ENCODE peak calls at places on chromosomes 1 and 21, in nine cellular contexts. One of them, this sample, is unnamed.

GRCh38 chr1:245599413-245600174 is 444.8 kb downstream of the KIF26B start:
- DNase-seq in HT1080: peak
- DNase-seq in NCI-H1105: no peak
- DNase-seq in amygdala: no peak
- DNase-seq in EH: peak
- DNase-seq in NCI-H2107: no peak
- DNase-seq in osteocyte: no peak
- DNase-seq in endothelial cell: no peak
- DNase-seq in stimulated activated CD8-positive, alpha-beta memory T cell treated with anti-CD3 and anti-CD28 coated beads, Interleukin-4, amount 100 ng/mL, for 1 hour: no peak
- DNase-seq in this sample: no peak

GRCh38 chr1:171998711-171999110 is 157.4 kb downstream of the DNM3 start:
- DNase-seq in HT1080: peak
- DNase-seq in NCI-H1105: no peak
- DNase-seq in amygdala: no peak
- DNase-seq in EH: peak
- DNase-seq in NCI-H2107: no peak
- DNase-seq in osteocyte: no peak
- DNase-seq in endothelial cell: no peak
- DNase-seq in stimulated activated CD8-positive, alpha-beta memory T cell treated with anti-CD3 and anti-CD28 coated beads, Interleukin-4, amount 100 ng/mL, for 1 hour: no peak
- DNase-seq in this sample: no peak

GRCh38 chr1:184593612-184594011 is 161.0 kb downstream of the EDEM3 start:
- DNase-seq in HT1080: no peak
- DNase-seq in NCI-H1105: no peak
- DNase-seq in amygdala: no peak
- DNase-seq in EH: no peak
- DNase-seq in NCI-H2107: no peak
- DNase-seq in osteocyte: no peak
- DNase-seq in endothelial cell: no peak
- DNase-seq in stimulated activated CD8-positive, alpha-beta memory T cell treated with anti-CD3 and anti-CD28 coated beads, Interleukin-4, amount 100 ng/mL, for 1 hour: no peak
- DNase-seq in this sample: no peak

GRCh38 chr1:232029297-232029696 is 402.7 kb downstream of the DISC1 start:
- DNase-seq in HT1080: no peak
- DNase-seq in NCI-H1105: no peak
- DNase-seq in amygdala: no peak
- DNase-seq in EH: no peak
- DNase-seq in NCI-H2107: no peak
- DNase-seq in osteocyte: no peak
- DNase-seq in endothelial cell: no peak
- DNase-seq in stimulated activated CD8-positive, alpha-beta memory T cell treated with anti-CD3 and anti-CD28 coated beads, Interleukin-4, amount 100 ng/mL, for 1 hour: no peak
- DNase-seq in this sample: no peak

GRCh38 chr1:210405316-210405715 is 76.6 kb downstream of the HHAT start:
- DNase-seq in HT1080: no peak
- DNase-seq in NCI-H1105: no peak
- DNase-seq in amygdala: no peak
- DNase-seq in EH: no peak
- DNase-seq in NCI-H2107: no peak
- DNase-seq in osteocyte: no peak
- DNase-seq in endothelial cell: no peak
- DNase-seq in stimulated activated CD8-positive, alpha-beta memory T cell treated with anti-CD3 and anti-CD28 coated beads, Interleukin-4, amount 100 ng/mL, for 1 hour: no peak
- DNase-seq in this sample: no peak

GRCh38 chr1:245896258-245896657 is 610.8 kb downstream of the SMYD3 start:
- DNase-seq in HT1080: no peak
- DNase-seq in NCI-H1105: no peak
- DNase-seq in amygdala: no peak
- DNase-seq in EH: peak
- DNase-seq in NCI-H2107: no peak
- DNase-seq in osteocyte: no peak
- DNase-seq in endothelial cell: no peak
- DNase-seq in stimulated activated CD8-positive, alpha-beta memory T cell treated with anti-CD3 and anti-CD28 coated beads, Interleukin-4, amount 100 ng/mL, for 1 hour: no peak
- DNase-seq in this sample: no peak

GRCh38 chr1:25123551-25123950 is 108.8 kb downstream of the SYF2 start:
- DNase-seq in HT1080: no peak
- DNase-seq in NCI-H1105: no peak
- DNase-seq in amygdala: no peak
- DNase-seq in EH: peak
- DNase-seq in NCI-H2107: no peak
- DNase-seq in osteocyte: no peak
- DNase-seq in endothelial cell: no peak
- DNase-seq in stimulated activated CD8-positive, alpha-beta memory T cell treated with anti-CD3 and anti-CD28 coated beads, Interleukin-4, amount 100 ng/mL, for 1 hour: no peak
- DNase-seq in this sample: no peak

GRCh38 chr21:29017639-29018237 is 1.4 kb downstream of the RWDD2B start:
- DNase-seq in HT1080: no peak
- DNase-seq in NCI-H1105: no peak
- DNase-seq in amygdala: no peak
- DNase-seq in EH: no peak
- DNase-seq in NCI-H2107: no peak
- DNase-seq in osteocyte: no peak
- DNase-seq in endothelial cell: no peak
- DNase-seq in stimulated activated CD8-positive, alpha-beta memory T cell treated with anti-CD3 and anti-CD28 coated beads, Interleukin-4, amount 100 ng/mL, for 1 hour: no peak
- DNase-seq in this sample: no peak

GRCh38 chr21:44455524-44456206 is 355 bp downstream of the LRRC3 start:
- DNase-seq in HT1080: no peak
- DNase-seq in NCI-H1105: peak
- DNase-seq in amygdala: no peak
- DNase-seq in EH: peak
- DNase-seq in NCI-H2107: no peak
- DNase-seq in osteocyte: no peak
- DNase-seq in endothelial cell: peak
- DNase-seq in stimulated activated CD8-positive, alpha-beta memory T cell treated with anti-CD3 and anti-CD28 coated beads, Interleukin-4, amount 100 ng/mL, for 1 hour: no peak
- DNase-seq in this sample: peak

GRCh38 chr1:44828841-44829440 is 14.1 kb downstream of the PTCH2 start:
- DNase-seq in HT1080: no peak
- DNase-seq in NCI-H1105: no peak
- DNase-seq in amygdala: no peak
- DNase-seq in EH: no peak
- DNase-seq in NCI-H2107: no peak
- DNase-seq in osteocyte: no peak
- DNase-seq in endothelial cell: no peak
- DNase-seq in stimulated activated CD8-positive, alpha-beta memory T cell treated with anti-CD3 and anti-CD28 coated beads, Interleukin-4, amount 100 ng/mL, for 1 hour: no peak
- DNase-seq in this sample: no peak

GRCh38 chr1:228393268-228393699 is 13.4 kb downstream of the TRIM11 start:
- DNase-seq in HT1080: peak
- DNase-seq in NCI-H1105: no peak
- DNase-seq in amygdala: peak
- DNase-seq in EH: peak
- DNase-seq in NCI-H2107: no peak
- DNase-seq in osteocyte: no peak
- DNase-seq in endothelial cell: peak
- DNase-seq in stimulated activated CD8-positive, alpha-beta memory T cell treated with anti-CD3 and anti-CD28 coated beads, Interleukin-4, amount 100 ng/mL, for 1 hour: no peak
- DNase-seq in this sample: peak

GRCh38 chr1:192610114-192610958 is 25.6 kb upstream of the RGS13 start:
- DNase-seq in HT1080: no peak
- DNase-seq in NCI-H1105: peak
- DNase-seq in amygdala: no peak
- DNase-seq in EH: peak
- DNase-seq in NCI-H2107: no peak
- DNase-seq in osteocyte: no peak
- DNase-seq in endothelial cell: no peak
- DNase-seq in stimulated activated CD8-positive, alpha-beta memory T cell treated with anti-CD3 and anti-CD28 coated beads, Interleukin-4, amount 100 ng/mL, for 1 hour: no peak
- DNase-seq in this sample: peak

GRCh38 chr1:197837911-197838310 is 62.6 kb upstream of the DENND1B start:
- DNase-seq in HT1080: no peak
- DNase-seq in NCI-H1105: no peak
- DNase-seq in amygdala: no peak
- DNase-seq in EH: no peak
- DNase-seq in NCI-H2107: no peak
- DNase-seq in osteocyte: no peak
- DNase-seq in endothelial cell: no peak
- DNase-seq in stimulated activated CD8-positive, alpha-beta memory T cell treated with anti-CD3 and anti-CD28 coated beads, Interleukin-4, amount 100 ng/mL, for 1 hour: no peak
- DNase-seq in this sample: no peak

GRCh38 chr1:70919924-70920323 is 127.7 kb downstream of the PTGER3 start:
- DNase-seq in HT1080: no peak
- DNase-seq in NCI-H1105: no peak
- DNase-seq in amygdala: no peak
- DNase-seq in EH: no peak
- DNase-seq in NCI-H2107: no peak
- DNase-seq in osteocyte: no peak
- DNase-seq in endothelial cell: no peak
- DNase-seq in stimulated activated CD8-positive, alpha-beta memory T cell treated with anti-CD3 and anti-CD28 coated beads, Interleukin-4, amount 100 ng/mL, for 1 hour: no peak
- DNase-seq in this sample: no peak

GRCh38 chr1:206000641-206001339 is 2.4 kb downstream of the RAB7B start:
- DNase-seq in HT1080: peak
- DNase-seq in NCI-H1105: no peak
- DNase-seq in amygdala: no peak
- DNase-seq in EH: peak
- DNase-seq in NCI-H2107: no peak
- DNase-seq in osteocyte: no peak
- DNase-seq in endothelial cell: no peak
- DNase-seq in stimulated activated CD8-positive, alpha-beta memory T cell treated with anti-CD3 and anti-CD28 coated beads, Interleukin-4, amount 100 ng/mL, for 1 hour: no peak
- DNase-seq in this sample: no peak

This sample was measured in left kidney.